ENCODE peak calls at places on chromosome 15, in five cellular contexts. L, T, H, E and A are unnamed samples.

GRCh38 chr15:73624530-73624929 is 8.7 kb downstream of the NPTN start:
- DNase-seq in L (no peak), E (no peak), T (no peak), H (no peak), A (no peak)

GRCh38 chr15:45637552-45638033 is 2.8 kb downstream of the SQOR start:
- DNase-seq in L (peak; percentile 69), E (peak; percentile 56), H (peak; percentile 54), T (peak; percentile 76), A (no peak)

GRCh38 chr15:65411470-65412071 is 11.2 kb downstream of the IGDCC4 start:
- DNase-seq in E (no peak), L (no peak), H (no peak), T (no peak), A (no peak)

GRCh38 chr15:76875911-76876310 is 29.2 kb downstream of the SCAPER start:
- DNase-seq in H (no peak), L (no peak), E (no peak), T (no peak), A (no peak)

GRCh38 chr15:51801391-51801835 is 28.0 kb upstream of the TMOD3 start:
- DNase-seq in E (no peak), T (no peak), H (no peak), L (peak; percentile 32), A (no peak)

GRCh38 chr15:56356616-56357015 is 8.6 kb upstream of the TEX9 start:
- DNase-seq in E (no peak), T (no peak), L (no peak), H (no peak), A (no peak)

GRCh38 chr15:64894395-64895056 is 17.2 kb upstream of the ANKDD1A start:
- DNase-seq in H (no peak), E (no peak), T (peak; percentile 61), L (no peak), A (no peak)

GRCh38 chr15:44566176-44566575 is 29.2 kb downstream of the EIF3J start:
- DNase-seq in L (no peak), E (no peak), T (no peak), H (no peak), A (no peak)

GRCh38 chr15:45795487-45796069 is 160.7 kb downstream of the SQOR start:
- DNase-seq in H (no peak), T (peak; percentile 31), L (peak; percentile 36), E (no peak), A (no peak)

GRCh38 chr15:57607570-57608000 is 15.9 kb downstream of the MYZAP start:
- DNase-seq in H (no peak), L (peak; percentile 46), E (no peak), T (peak; percentile 73), A (no peak)

GRCh38 chr15:101451886-101452285 is 37.6 kb downstream of the PCSK6 start:
- DNase-seq in E (no peak), H (no peak), L (no peak), T (no peak), A (no peak)

GRCh38 chr15:74240002-74240568 is 4.0 kb downstream of the CCDC33 start:
- DNase-seq in H (peak; percentile 48), L (peak; percentile 95), E (peak; percentile 52), T (peak; percentile 95), A (no peak)

GRCh38 chr15:65245096-65245849 is 34.0 kb upstream of the CILP start:
- DNase-seq in H (peak; percentile 87), E (peak; percentile 67), T (no peak), L (peak; percentile 45), A (no peak)

GRCh38 chr15:33587773-33588172 is 277.0 kb downstream of the RYR3 start:
- DNase-seq in H (no peak), E (peak; percentile 66), L (no peak), T (no peak), A (no peak)
- H3K4me3 ChIP-seq in H (no peak overlapping the region), E (no peak overlapping the region), L (no peak overlapping the region), T (no peak overlapping the region), A (no peak overlapping the region)

DNA sequence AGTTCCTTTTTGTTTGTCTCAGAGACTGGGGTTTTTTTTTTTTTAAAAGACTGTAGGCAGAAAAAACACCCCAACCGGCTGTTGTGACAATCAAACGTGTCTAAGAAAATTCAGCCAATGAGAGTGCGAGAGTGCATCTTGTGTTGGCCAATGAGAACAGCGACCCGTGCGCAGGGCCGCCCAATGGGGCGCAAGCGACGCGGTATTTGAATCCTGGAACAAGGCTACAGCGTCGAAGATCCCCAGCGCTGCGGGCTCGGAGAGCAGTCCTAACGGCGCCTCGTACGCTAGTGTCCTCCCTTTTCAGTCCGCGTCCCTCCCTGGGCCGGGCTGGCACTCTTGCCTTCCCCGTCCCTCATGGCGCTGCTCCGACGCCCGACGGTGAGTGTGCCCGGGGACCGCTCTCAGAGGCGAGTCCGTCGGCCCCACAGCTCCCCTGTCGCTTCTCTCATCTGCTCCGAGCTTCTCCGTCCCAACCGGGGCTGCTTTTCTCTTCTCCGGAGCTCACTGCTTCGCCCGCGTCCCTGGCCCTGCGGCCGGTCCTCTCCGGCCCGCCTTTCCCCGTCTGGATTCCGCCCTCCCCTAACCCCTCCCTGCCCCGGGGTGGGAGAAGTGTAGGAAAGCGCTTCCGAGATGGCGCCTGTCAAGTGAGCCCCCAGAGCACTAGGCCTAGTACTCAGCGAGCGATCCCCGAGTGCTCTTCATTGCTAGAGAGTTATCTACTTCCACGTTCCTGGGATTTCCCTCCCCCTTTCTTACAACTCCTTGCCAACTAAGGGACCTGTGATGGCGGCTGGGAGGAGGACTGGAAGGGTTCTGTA is at the start of gene CCNB2:
- DNase-seq in H (peak; percentile 78), T (peak; percentile 83), E (peak; percentile 75), L (peak; percentile 85), A (no peak)
- TF ChIP-seq POLR2A in H (no peak), T (no peak), E (no peak), L (no peak), A (no peak)

GRCh38 chr15:98146031-98146430 is 185.5 kb downstream of the ARRDC4 start:
- DNase-seq in T (no peak), E (no peak), L (no peak), H (no peak), A (no peak)

GRCh38 chr15:98139337-98139736 is 178.8 kb downstream of the ARRDC4 start:
- DNase-seq in T (no peak), L (no peak), E (no peak), H (no peak), A (no peak)

GRCh38 chr15:98143116-98143515 is 182.6 kb downstream of the ARRDC4 start:
- DNase-seq in H (no peak), L (no peak), E (no peak), T (no peak), A (no peak)

GRCh38 chr15:98144388-98144787 is 183.9 kb downstream of the ARRDC4 start:
- DNase-seq in T (no peak), H (no peak), L (no peak), E (no peak), A (no peak)

GRCh38 chr15:98142584-98142983 is 182.1 kb downstream of the ARRDC4 start:
- DNase-seq in T (no peak), E (no peak), H (no peak), L (no peak), A (no peak)
- H3K27ac ChIP-seq in T (no peak overlapping the region), E (no peak overlapping the region), H (no peak overlapping the region), L (no peak overlapping the region), A (no peak overlapping the region)

GRCh38 chr15:62104846-62105245 is 38.1 kb downstream of the C2CD4A start:
- DNase-seq in L (no peak), T (no peak), E (no peak), H (no peak), A (no peak)

GRCh38 chr15:62107561-62108110 is 40.9 kb downstream of the C2CD4A start:
- DNase-seq in T (no peak), H (no peak), E (no peak), L (no peak), A (no peak)

GRCh38 chr15:62105266-62105665 is 38.5 kb downstream of the C2CD4A start:
- DNase-seq in E (no peak), T (no peak), H (no peak), L (no peak), A (peak; percentile 14)

GRCh38 chr15:62103431-62103830 is 36.7 kb downstream of the C2CD4A start:
- DNase-seq in L (no peak), T (no peak), H (no peak), E (no peak), A (no peak)

DNA sequence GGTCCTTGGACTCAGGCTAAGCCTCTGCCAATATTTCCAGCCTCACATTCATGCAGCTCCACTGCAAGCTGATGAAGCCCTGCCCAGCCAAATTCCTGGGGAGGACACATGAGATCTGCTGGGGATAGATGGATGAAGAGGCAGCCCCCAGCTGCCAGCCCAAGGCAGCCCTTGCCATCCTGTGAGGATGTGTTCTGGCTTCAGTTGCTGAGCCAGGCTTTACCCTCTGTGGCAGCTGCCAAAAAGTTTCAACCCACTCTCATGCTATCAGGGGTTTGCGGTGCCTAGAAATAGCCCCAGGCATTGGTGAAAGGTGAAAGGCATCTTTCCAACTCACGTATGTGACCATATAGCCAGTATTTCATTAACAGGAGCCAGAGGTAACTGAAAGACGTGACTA is 37.6 kb downstream of the C2CD4A start:
- DNase-seq in T (no peak), E (no peak), L (no peak), H (no peak), A (no peak)
- H3K4me3 ChIP-seq in T (no peak overlapping the region), E (no peak overlapping the region), L (no peak overlapping the region), H (no peak overlapping the region), A (no peak overlapping the region)